ENCODE peak calls at places on chromosomes 13 and 19, in eight cellular contexts. F is AG04450; D is left ventricle myocardium inferior; Q is PC-3; W is Caco-2; O is heart left ventricle; R is CD8-positive, alpha-beta T cell; T is CD4-positive, alpha-beta T cell. G is an unnamed sample.

GRCh38 chr19:41225238-41226052 is 6.4 kb downstream of the AXL start:
- DNase-seq in Q (peak; percentile 94), D (peak; percentile 48), F (peak; percentile 97), R (no peak), O (peak; percentile 63), W (peak; percentile 63), T (peak; percentile 17), G (no peak)

GRCh38 chr19:51576850-51577249 is 5.8 kb downstream of the ZNF175 start:
- DNase-seq in O (no peak), R (no peak), D (no peak), F (no peak), W (no peak), T (no peak), Q (no peak), G (no peak)

GRCh38 chr13:73465629-73465974 is 406.8 kb downstream of the KLF5 start:
- DNase-seq in D (no peak), T (no peak), O (no peak), Q (peak; percentile 85), W (no peak), F (no peak), R (no peak), G (no peak)

GRCh38 chr19:14120497-14120780 is 2.9 kb upstream of the PRKACA start:
- DNase-seq in W (no peak), O (no peak), F (no peak), R (no peak), Q (no peak), T (no peak), D (no peak), G (no peak)

GRCh38 chr19:39568604-39569003 is 28.6 kb upstream of the EID2 start:
- DNase-seq in O (no peak), D (no peak), T (no peak), W (no peak), Q (peak; percentile 56), R (no peak), F (no peak), G (no peak)

GRCh38 chr13:73618275-73618865 is 515.8 kb downstream of the KLF12 start:
- DNase-seq in D (no peak), F (no peak), W (peak; percentile 16), Q (peak; percentile 27), T (no peak), O (no peak), R (no peak), G (no peak)

GRCh38 chr19:16168465-16169081 is 4.8 kb downstream of the CIB3 start:
- DNase-seq in R (no peak), Q (peak; percentile 61), D (no peak), F (no peak), W (no peak), T (no peak), O (no peak), G (no peak)

GRCh38 chr13:74306496-74306895 is 172.3 kb upstream of the KLF12 start:
- DNase-seq in O (no peak), F (no peak), Q (peak; percentile 4), R (no peak), D (no peak), T (no peak), W (no peak), G (no peak)

GRCh38 chr19:34306213-34306661 is 51.9 kb downstream of the GARRE1 start:
- DNase-seq in T (no peak), O (no peak), R (no peak), D (no peak), W (no peak), F (no peak), Q (no peak), G (no peak)

GRCh38 chr19:4059931-4060620 is 6.6 kb downstream of the ZBTB7A start:
- DNase-seq in F (no peak), T (peak; percentile 39), W (no peak), Q (no peak), D (peak; percentile 73), O (peak; percentile 69), R (no peak), G (no peak)

GRCh38 chr19:13428352-13428751 is 77.9 kb downstream of the CACNA1A start:
- DNase-seq in O (no peak), T (peak; percentile 2), Q (peak; percentile 79), R (no peak), D (no peak), W (peak; percentile 18), F (peak; percentile 3), G (peak; percentile 17)

GRCh38 chr13:42068886-42069285 is 20.4 kb downstream of the DGKH start:
- DNase-seq in O (no peak), Q (no peak), W (no peak), R (no peak), F (no peak), T (no peak), D (no peak), G (no peak)

GRCh38 chr13:114148521-114148855 is 16.1 kb upstream of the RASA3 start:
- DNase-seq in T (peak; percentile 87), W (no peak), Q (no peak), F (no peak), O (peak; percentile 8), D (no peak), R (peak; percentile 78), G (peak; percentile 84)

GRCh38 chr19:30449673-30450072 is 77.5 kb downstream of the ZNF536 start:
- DNase-seq in W (no peak), F (no peak), R (no peak), O (no peak), T (no peak), Q (no peak), D (no peak), G (no peak)

GRCh38 chr13:99398071-99398470 is 90.9 kb upstream of the GPR183 start:
- DNase-seq in R (no peak), F (no peak), D (no peak), O (no peak), Q (no peak), W (no peak), T (no peak), G (no peak)

GRCh38 chr13:99393791-99394735 is 86.9 kb upstream of the GPR183 start:
- DNase-seq in Q (no peak), F (no peak), R (no peak), O (no peak), T (no peak), D (no peak), W (no peak), G (no peak)

GRCh38 chr13:99395436-99395835 is 88.2 kb upstream of the GPR183 start:
- DNase-seq in W (no peak), R (no peak), T (no peak), F (no peak), O (no peak), D (no peak), Q (no peak), G (no peak)

GRCh38 chr13:99398916-99399622 is 91.9 kb upstream of the GPR183 start:
- DNase-seq in T (no peak), O (no peak), Q (no peak), F (no peak), R (no peak), D (no peak), W (no peak), G (no peak)

DNA sequence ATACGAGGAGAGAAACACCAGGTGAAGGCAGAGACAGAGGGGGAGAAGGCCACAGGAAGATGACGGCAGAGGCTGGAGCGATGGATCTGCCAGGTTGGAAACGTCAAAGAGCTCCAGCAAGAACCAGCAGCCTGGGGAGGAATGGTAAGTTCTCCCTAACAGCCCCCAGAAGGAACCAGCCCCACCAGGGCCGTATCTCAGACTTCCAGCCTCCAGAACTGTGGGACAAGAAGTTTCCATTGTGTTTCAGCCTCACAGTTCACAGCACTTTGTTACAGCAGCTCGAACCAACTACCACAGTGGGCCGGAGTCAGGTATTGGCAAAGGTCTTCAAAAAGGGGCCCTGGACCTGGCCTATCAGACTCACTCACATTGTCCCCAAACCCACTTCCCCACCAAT is 89.2 kb upstream of the GPR183 start:
- DNase-seq in O (no peak), F (no peak), W (no peak), T (no peak), R (no peak), D (no peak), Q (no peak), G (no peak)
- TF ChIP-seq CTCF in O (no peak), F (no peak), W (no peak), T (no peak), R (no peak), D (no peak), Q (no peak), G (no peak)

DNA sequence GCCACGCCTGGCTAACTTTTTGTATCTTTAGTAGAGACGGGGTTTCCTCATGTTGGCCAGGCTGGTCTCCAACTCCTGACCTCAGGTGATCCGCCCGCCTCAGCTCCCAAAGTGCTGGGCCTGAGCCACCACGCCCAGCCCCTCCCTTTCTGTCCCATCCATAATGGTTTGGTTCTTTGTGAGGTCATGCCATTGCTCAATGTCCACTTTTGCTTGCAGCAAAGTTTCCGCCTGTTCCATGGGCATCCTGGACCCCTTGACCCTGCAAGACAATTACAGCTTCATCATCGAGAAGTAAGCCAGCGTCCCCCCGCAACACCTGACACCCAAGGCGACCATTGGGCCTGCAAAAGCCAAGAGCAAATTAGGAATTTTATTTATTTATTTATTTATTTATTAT is 16.6 kb downstream of the PRR22 start:
- DNase-seq in T (no peak), O (no peak), Q (no peak), F (no peak), R (no peak), D (no peak), W (no peak), G (no peak)
- TF ChIP-seq CTCF in T (no peak), O (no peak), Q (no peak), F (no peak), R (no peak), D (no peak), W (no peak), G (no peak)

GRCh38 chr13:27622102-27622820 is 569 bp downstream of the POLR1D start:
- DNase-seq in O (no peak), F (no peak), T (no peak), D (no peak), W (no peak), Q (peak; percentile 5), R (no peak), G (peak; percentile 15)
- TF ChIP-seq CTCF in O (no peak), F (peak; percentile 42), T (no peak), D (no peak), W (peak; percentile 27), Q (peak; percentile 44), R (no peak), G (no peak)

GRCh38 chr13:70622785-70623184 is 514.5 kb upstream of the KLHL1 start:
- DNase-seq in Q (no peak), D (no peak), F (no peak), O (no peak), W (no peak), T (no peak), R (no peak), G (no peak)

DNA sequence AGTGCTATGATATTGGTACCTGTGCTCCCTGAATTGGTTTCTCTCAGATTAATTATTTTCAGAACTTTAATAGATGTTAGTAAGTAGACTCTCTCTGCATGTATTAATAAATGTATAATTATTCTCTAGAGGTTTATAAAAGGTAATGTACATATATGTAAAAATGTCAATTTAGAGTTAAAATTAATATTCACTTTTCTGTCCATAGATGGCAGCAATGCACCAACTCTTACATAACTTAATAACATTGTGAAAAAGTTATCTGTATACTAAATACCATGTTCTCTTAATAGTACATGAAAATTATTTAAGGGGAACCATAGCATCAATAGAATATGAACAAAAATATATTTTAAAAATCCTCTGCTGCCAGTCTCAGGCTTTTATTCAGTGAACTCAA is 515.0 kb upstream of the KLHL1 start:
- DNase-seq in R (no peak), T (no peak), D (no peak), F (no peak), Q (peak; percentile 56), O (no peak), W (no peak), G (no peak)
- TF ChIP-seq CTCF in R (peak; percentile 14), T (peak; percentile 7), D (peak; percentile 51), F (peak; percentile 30), Q (peak; percentile 59), O (peak; percentile 36), W (peak; percentile 28), G (peak; percentile 41)